ENCODE peak calls at places on chromosome 13, in seven cellular contexts. U, D, Y, Z, H, P and G are unnamed samples.
A peak's percentile ranks its signal among the peaks of the same experiment; 100 is the strongest.

GRCh38 chr13:49341517-49341916 is 93.8 kb downstream of the CDADC1 start:
- DNase-seq in U (no peak), D (no peak), Y (no peak), Z (no peak), H (no peak), P (no peak), G (no peak)

GRCh38 chr13:106499905-106500304 is 35.6 kb downstream of the EFNB2 start:
- DNase-seq in U (no peak), D (no peak), Y (no peak), Z (no peak), H (no peak), P (no peak), G (peak; percentile 21)

GRCh38 chr13:105334211-105334610 is 1201.3 kb downstream of the EFNB2 start:
- DNase-seq in U (no peak), D (no peak), Y (no peak), Z (peak; percentile 4), H (no peak), P (no peak), G (peak; percentile 85)

GRCh38 chr13:99314640-99315176 is 7.5 kb upstream of the GPR183 start:
- DNase-seq in U (no peak), D (no peak), Y (peak; percentile 39), Z (no peak), H (no peak), P (no peak), G (peak; percentile 78)

GRCh38 chr13:40618581-40619478 is 47.6 kb downstream of the FOXO1 start:
- DNase-seq in U (no peak), D (no peak), Y (no peak), Z (no peak), H (no peak), P (no peak), G (no peak)

GRCh38 chr13:46184277-46184699 is 2.3 kb upstream of the LCP1 start:
- DNase-seq in U (peak; percentile 52), D (peak; percentile 84), Y (peak; percentile 50), Z (peak; percentile 66), H (peak; percentile 26), P (peak; percentile 45), G (peak; percentile 2)

GRCh38 chr13:75372517-75372916 is 109.5 kb downstream of the TBC1D4 start:
- DNase-seq in U (no peak), D (no peak), Y (no peak), Z (peak; percentile 46), H (no peak), P (no peak), G (peak; percentile 64)

GRCh38 chr13:34793301-34793700 is 148.8 kb upstream of the NBEA start:
- DNase-seq in U (no peak), D (no peak), Y (no peak), Z (no peak), H (no peak), P (no peak), G (no peak)